ENCODE peak calls at places on chromosomes 12 and 14, in four cellular contexts. A is DMS79 treated with DMSO at 0.1 percent for 48 hours, D is HCEC 1CT, M is colonic mucosa. T is an unnamed sample.

GRCh38 chr12:94079965-94080683 is 68.3 kb upstream of the PLXNC1 start:
- DNase-seq in A (no peak), M (no peak), D (no peak), T (no peak)

GRCh38 chr12:51281202-51281924 is 11.1 kb upstream of the SMAGP start:
- DNase-seq in D (peak; percentile 70), A (no peak), M (no peak), T (peak; percentile 76)

GRCh38 chr14:105846312-105846711 is 319.9 kb downstream of the TMEM121 start:
- DNase-seq in A (no peak), M (no peak), D (no peak), T (no peak)

GRCh38 chr12:71567562-71567961 is 96.1 kb downstream of the ZFC3H1 start:
- DNase-seq in A (no peak), M (no peak), D (no peak), T (no peak)

GRCh38 chr12:2451497-2451896 is 343.3 kb upstream of the FKBP4 start:
- DNase-seq in A (no peak), D (no peak), M (no peak), T (no peak)

GRCh38 chr14:90815817-90816662 is at the start of gene TTC7B:
- DNase-seq in A (peak; percentile 31), D (peak; percentile 28), M (no peak), T (peak; percentile 25)

GRCh38 chr12:168763-169525 is 45.0 kb downstream of the SLC6A12 start:
- DNase-seq in A (no peak), M (no peak), D (no peak), T (no peak)

GRCh38 chr12:104964167-104964566 is 6.1 kb upstream of the SLC41A2 start:
- DNase-seq in D (no peak), M (no peak), A (peak; percentile 72), T (no peak)

GRCh38 chr12:59113831-59114273 is 193.5 kb upstream of the LRIG3 start:
- DNase-seq in M (peak; percentile 88), A (no peak), D (peak; percentile 48), T (peak; percentile 86)

GRCh38 chr12:53102883-53103807 is at the start of gene SOAT2:
- DNase-seq in A (no peak), M (peak; percentile 19), D (no peak), T (no peak)

GRCh38 chr12:47400251-47400650 is 305.6 kb downstream of the RPAP3 start:
- DNase-seq in M (no peak), A (no peak), D (peak; percentile 44), T (peak; percentile 66)

GRCh38 chr12:109811624-109811995 is 21.6 kb downstream of the TRPV4 start:
- DNase-seq in D (no peak), M (no peak), A (no peak), T (no peak)

GRCh38 chr14:58200480-58200841 is 512 bp downstream of the ACTR10 start:
- DNase-seq in M (no peak), D (no peak), A (peak; percentile 57), T (no peak)

GRCh38 chr12:28582687-28583376 is 392.6 kb downstream of the CCDC91 start:
- DNase-seq in A (no peak), D (no peak), M (no peak), T (no peak)

GRCh38 chr12:132428872-132429121 is 61.2 kb upstream of the FBRSL1 start:
- DNase-seq in D (no peak), M (no peak), A (peak; percentile 50), T (no peak)

GRCh38 chr14:105013150-105013787 is 7.6 kb downstream of the CDCA4 start:
- DNase-seq in A (peak; percentile 21), M (no peak), D (no peak), T (peak; percentile 40)

GRCh38 chr12:52506858-52507715 is 13.1 kb downstream of the KRT5 start:
- DNase-seq in A (no peak), M (no peak), D (peak; percentile 35), T (peak; percentile 81)

GRCh38 chr12:64008596-64008995 is 164.1 kb downstream of the SRGAP1 start:
- DNase-seq in A (no peak), M (no peak), D (peak; percentile 32), T (no peak)

GRCh38 chr12:117919479-117919878 is 49.3 kb downstream of the KSR2 start:
- DNase-seq in D (no peak), M (no peak), A (no peak), T (no peak)

GRCh38 chr12:92030618-92031017 is 115.0 kb downstream of the BTG1 start:
- DNase-seq in M (no peak), D (peak; percentile 28), A (no peak), T (no peak)

GRCh38 chr12:116881867-116882507 is 746 bp upstream of the HRK start:
- DNase-seq in D (no peak), M (no peak), A (no peak), T (no peak)

GRCh38 chr12:57175428-57176138 is 28.2 kb upstream of the LRP1-AS start:
- DNase-seq in M (peak; percentile 85), D (peak; percentile 55), A (peak; percentile 76), T (peak; percentile 76)

GRCh38 chr12:43100231-43100630 is 451.8 kb downstream of the ADAMTS20 start:
- DNase-seq in A (no peak), D (no peak), M (no peak), T (no peak)

GRCh38 chr12:90216815-90217214 is 508.2 kb upstream of the ATP2B1 start:
- DNase-seq in A (no peak), D (peak; percentile 47), M (no peak), T (peak; percentile 35)

GRCh38 chr14:57747036-57747435 is 118.9 kb downstream of the SLC35F4 start:
- DNase-seq in M (peak; percentile 43), A (peak; percentile 89), D (no peak), T (no peak)

GRCh38 chr12:94832780-94833760 is 170.4 kb downstream of the NDUFA12 start:
- DNase-seq in A (peak; percentile 72), M (no peak), D (no peak), T (no peak)

GRCh38 chr12:38711055-38711454 is 194.3 kb downstream of the CPNE8 start:
- DNase-seq in A (no peak), M (no peak), D (no peak), T (peak; percentile 31)

GRCh38 chr14:54715244-54715643 is 148.3 kb downstream of the SAMD4A start:
- DNase-seq in M (no peak), A (no peak), D (peak; percentile 71), T (peak; percentile 36)

GRCh38 chr12:6332459-6332858 is 9.4 kb downstream of the TNFRSF1A start:
- DNase-seq in D (peak; percentile 87), M (no peak), A (no peak), T (no peak)

GRCh38 chr12:18576104-18576622 is 161.6 kb downstream of the PLCZ1 start:
- DNase-seq in M (no peak), A (no peak), D (peak; percentile 62), T (peak; percentile 21)

GRCh38 chr12:54185919-54186318 is 2.9 kb downstream of the SMUG1 start:
- DNase-seq in M (no peak), D (no peak), A (no peak), T (no peak)

GRCh38 chr12:16189849-16190248 is 87.6 kb downstream of the SLC15A5 start:
- DNase-seq in D (peak; percentile 40), M (no peak), A (no peak), T (peak; percentile 16)

GRCh38 chr12:83256581-83256980 is 569.9 kb downstream of the TMTC2 start:
- DNase-seq in M (no peak), D (no peak), A (no peak), T (no peak)

GRCh38 chr14:89430271-89430620 is 13.2 kb upstream of the FOXN3 start:
- DNase-seq in D (no peak), M (no peak), A (no peak), T (no peak)

GRCh38 chr12:5268424-5269210 is 163.3 kb upstream of the NTF3 start:
- DNase-seq in D (no peak), M (no peak), A (peak; percentile 38), T (no peak)

GRCh38 chr12:49956663-49957569 is 4.8 kb upstream of the AQP5 start:
- DNase-seq in A (no peak), D (no peak), M (no peak), T (no peak)

GRCh38 chr14:69755299-69755698 is 11.6 kb upstream of the SRSF5 start:
- DNase-seq in M (peak; percentile 47), D (no peak), A (no peak), T (no peak)

GRCh38 chr12:7612851-7613250 is 52.9 kb downstream of the APOBEC1 start:
- DNase-seq in A (no peak), M (no peak), D (no peak), T (no peak)

GRCh38 chr14:19800282-19801117 is 3.1 kb upstream of the OR4N2 start:
- DNase-seq in M (no peak), A (no peak), D (no peak), T (no peak)

T was measured in AG10803.